ENCODE peak calls at places on chromosome 5, in seven cellular contexts. X is transverse colon; N is stimulated activated CD8-positive, alpha-beta memory T cell treated with anti-CD3 and anti-CD28 coated beads, Interleukin-15, amount 100 ng/mL, for 24 hours; H is midbrain; Q is OCI-M1; F is fibroblast of lung; O is bronchial epithelial cell. B is an unnamed sample.

GRCh38 chr5:109567374-109568044 is 122.2 kb upstream of the MAN2A1 start:
- DNase-seq in X (no peak), N (no peak), O (peak; percentile 41), F (peak; percentile 10), H (no peak), Q (peak; percentile 92), B (peak; percentile 1)

GRCh38 chr5:16467363-16468219 is 2.0 kb upstream of the ZNF622 start:
- DNase-seq in X (no peak), F (peak; percentile 86), N (no peak), O (peak; percentile 84), H (no peak), Q (peak; percentile 7), B (no peak)

GRCh38 chr5:53109041-53109435 is 519 bp downstream of the MOCS2 start:
- DNase-seq in F (no peak), N (no peak), H (peak; percentile 21), O (peak; percentile 41), Q (peak; percentile 68), X (no peak), B (peak; percentile 7)

GRCh38 chr5:112960861-112961504 is 15.6 kb upstream of the DCP2 start:
- DNase-seq in Q (no peak), N (no peak), O (no peak), X (no peak), F (no peak), H (no peak), B (no peak)

GRCh38 chr5:73654171-73654811 is 28.3 kb downstream of the ARHGEF28 start:
- DNase-seq in O (peak; percentile 99), X (no peak), H (no peak), N (no peak), Q (no peak), F (peak; percentile 50), B (no peak)

GRCh38 chr5:6527749-6528455 is 79.2 kb downstream of the UBE2QL1 start:
- DNase-seq in O (no peak), X (no peak), F (no peak), Q (no peak), H (no peak), N (no peak), B (no peak)

GRCh38 chr5:146068977-146069779 is 36.2 kb downstream of the PLAC8L1 start:
- DNase-seq in Q (no peak), X (no peak), F (no peak), H (no peak), N (no peak), O (no peak), B (no peak)

GRCh38 chr5:624118-624950 is 12.2 kb downstream of the CEP72 start:
- DNase-seq in F (no peak), H (no peak), N (no peak), O (no peak), Q (no peak), X (no peak), B (no peak)

GRCh38 chr5:141521244-141521781 is 32.4 kb downstream of the PCDHGC5 start:
- DNase-seq in N (no peak), O (peak; percentile 100), X (peak; percentile 51), H (peak; percentile 80), F (peak; percentile 100), Q (peak; percentile 90), B (peak; percentile 67)

GRCh38 chr5:54243483-54244080 is 66.8 kb downstream of the ARL15 start:
- DNase-seq in X (peak; percentile 28), Q (peak; percentile 86), N (no peak), F (peak; percentile 22), H (peak; percentile 34), O (peak; percentile 42), B (peak; percentile 24)

GRCh38 chr5:178203670-178204204 is 596 bp upstream of the HNRNPAB start:
- DNase-seq in Q (no peak), F (no peak), H (no peak), X (no peak), N (no peak), O (no peak), B (no peak)

GRCh38 chr5:16612007-16612406 is 4.8 kb downstream of the RETREG1 start:
- DNase-seq in Q (no peak), O (no peak), H (no peak), N (no peak), F (no peak), X (no peak), B (peak; percentile 53)

GRCh38 chr5:139725073-139725830 is 70.4 kb upstream of the PSD2 start:
- DNase-seq in N (no peak), F (peak; percentile 82), Q (no peak), O (no peak), X (no peak), H (no peak), B (no peak)

GRCh38 chr5:136754216-136754615 is 388.9 kb upstream of the TRPC7 start:
- DNase-seq in H (peak; percentile 62), X (no peak), F (no peak), Q (no peak), N (no peak), O (no peak), B (no peak)

GRCh38 chr5:130109152-130109551 is 204.9 kb downstream of the CHSY3 start:
- DNase-seq in F (peak; percentile 36), H (peak; percentile 6), N (no peak), Q (peak; percentile 71), X (no peak), O (peak; percentile 56), B (no peak)

GRCh38 chr5:56717253-56717987 is 97.9 kb upstream of the MAP3K1 start:
- DNase-seq in F (no peak), H (no peak), Q (no peak), O (peak; percentile 80), N (no peak), X (no peak), B (no peak)

GRCh38 chr5:7805379-7805778 is 45.6 kb downstream of the CFAP90 start:
- DNase-seq in X (no peak), H (no peak), N (no peak), O (no peak), F (no peak), Q (peak; percentile 39), B (peak; percentile 4)

GRCh38 chr5:143896981-143897380 is 85.0 kb downstream of the HMHB1 start:
- DNase-seq in Q (peak; percentile 78), N (no peak), H (no peak), X (no peak), O (peak; percentile 32), F (peak; percentile 65), B (no peak)

GRCh38 chr5:181166812-181167733 is 19.7 kb downstream of the OR2V2 start:
- DNase-seq in F (no peak), Q (peak; percentile 15), N (no peak), H (no peak), O (no peak), X (no peak), B (no peak)

GRCh38 chr5:53303105-53303504 is 177.3 kb upstream of the FST start:
- DNase-seq in O (peak; percentile 99), H (no peak), X (no peak), Q (peak; percentile 15), N (no peak), F (peak; percentile 93), B (no peak)

GRCh38 chr5:154355141-154355611 is 90.6 kb upstream of the SAP30L start:
- DNase-seq in O (no peak), Q (peak; percentile 23), F (no peak), X (no peak), H (no peak), N (no peak), B (no peak)

B was measured in HL-60.